ENCODE peak calls at places on chromosomes 16 and 17, in five cellular contexts. M is fibroblast of lung, A is neural crest cell, Q is tibial nerve, D is MM.1S. E is an unnamed sample.

GRCh38 chr17:63436523-63437110 is 9.5 kb downstream of the CYB561 start:
- DNase-seq in M (no peak), D (no peak), Q (no peak), A (no peak), E (no peak)

GRCh38 chr17:61128671-61129115 is 270.9 kb upstream of the TBX2 start:
- DNase-seq in M (no peak), A (no peak), D (no peak), Q (no peak), E (no peak)

GRCh38 chr16:80948886-80949502 is 57.7 kb downstream of the CMC2 start:
- DNase-seq in D (no peak), A (peak; percentile 47), M (no peak), Q (peak; percentile 30), E (peak; percentile 53)

GRCh38 chr17:80978499-80979497 is 12.8 kb upstream of the CHMP6 start:
- DNase-seq in A (no peak), M (no peak), D (no peak), Q (no peak), E (no peak)

GRCh38 chr16:5350118-5350517 is 252.5 kb upstream of the EEF2KMT start:
- DNase-seq in M (peak; percentile 3), D (no peak), Q (no peak), A (no peak), E (no peak)

GRCh38 chr17:10156579-10157488 is 41.6 kb downstream of the GAS7 start:
- DNase-seq in M (no peak), D (no peak), A (no peak), Q (peak; percentile 63), E (peak; percentile 83)

GRCh38 chr16:11133344-11133921 is 122.6 kb downstream of the SOCS1 start:
- DNase-seq in A (no peak), M (peak; percentile 98), Q (peak; percentile 87), D (no peak), E (no peak)

GRCh38 chr16:68068926-68069325 is 16.2 kb upstream of the NFATC3 start:
- DNase-seq in M (no peak), D (no peak), A (no peak), Q (no peak), E (no peak)

GRCh38 chr17:77441130-77441920 is 300.6 kb downstream of the SEC14L1 start:
- DNase-seq in D (peak; percentile 95), M (no peak), A (no peak), Q (no peak), E (peak; percentile 82)

GRCh38 chr17:79778504-79779087 is 648 bp downstream of the CBX2 start:
- DNase-seq in A (no peak), M (no peak), Q (no peak), D (no peak), E (peak; percentile 41)

GRCh38 chr16:51359141-51359960 is 208.3 kb upstream of the SALL1 start:
- DNase-seq in A (peak; percentile 34), D (no peak), M (peak; percentile 7), Q (peak; percentile 39), E (no peak)

GRCh38 chr17:42531455-42532354 is 4.3 kb upstream of the NAGLU start:
- DNase-seq in M (peak; percentile 45), A (peak; percentile 47), D (peak; percentile 68), Q (no peak), E (peak; percentile 60)

GRCh38 chr17:42698736-42699414 is 16.5 kb downstream of the CNTNAP1 start:
- DNase-seq in A (no peak), D (no peak), M (peak; percentile 75), Q (no peak), E (no peak)

GRCh38 chr17:64507418-64507766 is 615 bp downstream of the CEP95 start:
- DNase-seq in Q (peak; percentile 26), A (no peak), M (peak; percentile 79), D (peak; percentile 82), E (peak; percentile 58)

GRCh38 chr16:28308794-28309535 is 16.6 kb downstream of the SBK1 start:
- DNase-seq in Q (no peak), M (no peak), A (no peak), D (no peak), E (no peak)

GRCh38 chr17:77313831-77314230 is 173.1 kb downstream of the SEC14L1 start:
- DNase-seq in M (no peak), Q (no peak), D (no peak), A (no peak), E (no peak)

GRCh38 chr16:88846088-88846487 is 10.7 kb downstream of the GALNS start:
- DNase-seq in D (no peak), Q (no peak), M (peak; percentile 22), A (no peak), E (no peak)

GRCh38 chr16:1150511-1150982 is 2.4 kb upstream of the CACNA1H start:
- DNase-seq in D (peak; percentile 19), M (peak; percentile 13), A (no peak), Q (no peak), E (no peak)

GRCh38 chr17:32102697-32103096 is 39.6 kb upstream of the RHOT1 start:
- DNase-seq in Q (no peak), A (no peak), M (peak; percentile 13), D (no peak), E (no peak)

GRCh38 chr16:71883193-71883848 is 661 bp downstream of the ZNF821 start:
- DNase-seq in D (peak; percentile 47), M (peak; percentile 9), A (peak; percentile 43), Q (peak; percentile 17), E (peak; percentile 67)

GRCh38 chr17:55198690-55199370 is 65.9 kb upstream of the HLF start:
- DNase-seq in D (no peak), M (no peak), A (no peak), Q (no peak), E (no peak)

GRCh38 chr17:48586355-48586924 is 3.6 kb downstream of the HOXB3 start:
- DNase-seq in Q (no peak), M (peak; percentile 57), D (peak; percentile 14), A (no peak), E (peak; percentile 74)

GRCh38 chr17:42273474-42274272 is 2.5 kb downstream of the STAT5B start:
- DNase-seq in M (no peak), D (no peak), A (no peak), Q (no peak), E (no peak)

GRCh38 chr16:4266372-4266771 is 6.5 kb downstream of the TFAP4 start:
- DNase-seq in Q (no peak), D (no peak), A (no peak), M (no peak), E (no peak)

GRCh38 chr17:43779145-43780125 is 658 bp upstream of the DUSP3 start:
- DNase-seq in D (no peak), Q (peak; percentile 35), A (no peak), M (no peak), E (no peak)
- TF ChIP-seq CTCF in D (no peak), Q (no peak), A (no peak), M (peak; percentile 13), E (no peak)

DNA sequence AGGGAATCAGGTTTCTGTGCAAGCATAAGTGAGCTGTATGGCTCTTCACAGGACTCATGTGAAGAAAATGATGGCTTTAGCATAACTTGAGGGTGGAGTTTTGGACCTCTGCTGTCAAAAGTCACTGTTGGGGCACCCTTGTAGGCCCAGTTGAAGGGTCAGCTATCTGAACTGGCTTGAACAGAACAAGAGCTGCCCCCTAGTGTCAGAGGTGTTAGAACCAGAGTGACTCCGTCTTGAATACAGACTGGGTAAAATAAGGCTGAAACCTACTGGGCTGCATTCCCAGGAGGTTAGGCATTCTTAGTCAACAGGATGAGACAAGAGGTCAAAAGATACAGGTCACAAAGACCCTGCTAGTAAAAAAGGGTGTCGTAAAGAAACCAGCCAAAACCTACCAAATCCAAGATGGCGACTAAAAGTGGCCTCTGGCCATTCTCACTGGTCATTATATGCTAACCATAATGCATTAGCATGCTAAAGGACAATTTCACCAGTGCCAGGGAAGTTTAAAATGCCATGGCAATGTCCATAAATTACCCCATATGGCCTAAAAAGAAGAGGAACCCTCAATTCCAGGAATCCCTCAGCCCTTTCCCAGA is 484.0 kb upstream of the ERCC4 start:
- DNase-seq in M (no peak), D (no peak), Q (no peak), A (no peak), E (no peak)
- TF ChIP-seq CTCF in M (no peak), D (no peak), Q (no peak), A (no peak), E (peak; percentile 28)

DNA sequence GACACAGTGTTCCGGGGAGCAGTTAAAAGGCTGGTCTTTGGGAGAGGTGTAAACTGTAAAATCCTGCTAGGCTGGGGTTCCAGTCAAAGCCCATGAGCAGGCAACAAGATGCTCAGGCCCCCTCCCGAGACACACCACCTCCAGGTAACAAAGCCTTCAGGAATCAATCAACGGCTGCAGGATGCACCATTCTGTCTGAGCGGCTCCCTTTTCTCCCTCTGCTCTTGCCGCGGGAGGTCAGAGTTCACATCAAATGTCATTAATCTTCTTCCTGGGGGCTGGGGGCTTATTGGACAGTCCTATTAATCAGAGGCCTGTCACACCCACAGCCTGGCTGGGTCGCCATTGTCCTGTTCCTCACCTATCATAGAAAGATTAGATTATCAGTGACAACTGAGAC is 11.8 kb upstream of the CCDC182 start:
- DNase-seq in Q (no peak), A (no peak), D (no peak), M (no peak), E (no peak)
- TF ChIP-seq CTCF in Q (no peak), A (no peak), D (no peak), M (no peak), E (no peak)

GRCh38 chr16:66717112-66717675 is 20.7 kb upstream of the CMTM4 start:
- DNase-seq in M (peak; percentile 84), D (no peak), Q (no peak), A (peak; percentile 48), E (no peak)
- TF ChIP-seq CTCF in M (peak; percentile 51), D (peak; percentile 6), Q (peak; percentile 28), A (peak; percentile 61), E (peak; percentile 26)

DNA sequence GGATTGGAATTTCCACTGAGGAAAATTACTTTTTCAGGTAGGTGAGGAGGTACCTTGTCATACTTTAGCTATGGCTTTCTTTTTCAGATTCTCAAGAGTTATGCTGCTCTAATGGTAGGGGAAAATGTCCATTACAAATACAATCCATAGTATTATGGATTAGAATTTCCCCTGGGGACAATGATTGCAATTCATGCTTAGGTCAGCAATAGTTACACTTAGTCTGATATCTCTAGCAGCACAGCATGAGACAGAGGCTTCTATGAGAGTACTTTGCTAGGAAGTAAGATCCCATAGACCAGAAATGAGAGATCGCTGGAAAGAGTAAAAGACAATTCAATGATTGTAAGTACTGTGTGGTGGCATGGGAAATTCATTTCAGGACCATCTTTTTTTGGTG is 949.5 kb upstream of the CDH8 start:
- DNase-seq in A (no peak), D (no peak), M (no peak), Q (no peak), E (no peak)
- TF ChIP-seq CTCF in A (no peak), D (no peak), M (no peak), Q (no peak), E (no peak)